ENCODE peak calls at places on chromosomes 6 and 20, in six cellular contexts. One of them, this sample, is unnamed.

GRCh38 chr6:108974201-108974600 is 120.4 kb downstream of the SESN1 start:
- DNase-seq in HCT116: no peak
- DNase-seq in HepG2: no peak
- DNase-seq in K562: no peak
- DNase-seq in H1: no peak
- DNase-seq in GM12878: no peak
- DNase-seq in this sample: no peak

GRCh38 chr6:162964703-162965140 is 236.9 kb downstream of the PACRG start:
- DNase-seq in GM12878: no peak
- DNase-seq in HCT116: peak
- DNase-seq in K562: no peak
- DNase-seq in HepG2: no peak
- DNase-seq in H1: no peak
- DNase-seq in this sample: no peak

GRCh38 chr6:106446983-106447382 is 86.5 kb downstream of the CRYBG1 start:
- DNase-seq in HepG2: no peak
- DNase-seq in GM12878: no peak
- DNase-seq in K562: no peak
- DNase-seq in H1: no peak
- DNase-seq in HCT116: no peak
- DNase-seq in this sample: no peak

GRCh38 chr6:146598785-146599405 is at the start of gene ADGB:
- DNase-seq in GM12878: no peak
- DNase-seq in H1: peak
- DNase-seq in K562: peak
- DNase-seq in HCT116: no peak
- DNase-seq in HepG2: peak
- DNase-seq in this sample: peak

GRCh38 chr20:24684954-24685691 is 215.7 kb downstream of the SYNDIG1 start:
- DNase-seq in HepG2: no peak
- DNase-seq in HCT116: no peak
- DNase-seq in GM12878: no peak
- DNase-seq in K562: no peak
- DNase-seq in H1: no peak
- DNase-seq in this sample: no peak

GRCh38 chr6:106084106-106084963 is 1.8 kb upstream of the PRDM1 start:
- DNase-seq in K562: peak
- DNase-seq in HepG2: peak
- DNase-seq in H1: peak
- DNase-seq in HCT116: peak
- DNase-seq in GM12878: peak
- DNase-seq in this sample: peak

GRCh38 chr20:57094171-57094891 is 172.1 kb downstream of the BMP7 start:
- DNase-seq in H1: no peak
- DNase-seq in K562: no peak
- DNase-seq in HepG2: no peak
- DNase-seq in HCT116: no peak
- DNase-seq in GM12878: no peak
- DNase-seq in this sample: no peak

GRCh38 chr6:52155791-52156576 is 30.2 kb upstream of the IL17A start:
- DNase-seq in HepG2: no peak
- DNase-seq in H1: peak
- DNase-seq in GM12878: peak
- DNase-seq in K562: no peak
- DNase-seq in HCT116: no peak
- DNase-seq in this sample: peak

GRCh38 chr6:28125396-28125795 is 987 bp downstream of the ZSCAN16 start:
- DNase-seq in HepG2: no peak
- DNase-seq in GM12878: no peak
- DNase-seq in K562: no peak
- DNase-seq in HCT116: no peak
- DNase-seq in H1: no peak
- DNase-seq in this sample: no peak
- H3K4me3 ChIP-seq in HepG2: peak
- H3K4me3 ChIP-seq in GM12878: peak
- H3K4me3 ChIP-seq in K562: no peak
- H3K4me3 ChIP-seq in HCT116: peak
- H3K4me3 ChIP-seq in H1: peak
- H3K4me3 ChIP-seq in this sample: no peak

GRCh38 chr6:112939543-112939942 is 592.4 kb downstream of the RFPL4B start:
- DNase-seq in HCT116: no peak
- DNase-seq in GM12878: no peak
- DNase-seq in H1: no peak
- DNase-seq in K562: no peak
- DNase-seq in HepG2: no peak
- DNase-seq in this sample: no peak
- TF ChIP-seq ZNF274 in HCT116: no peak
- TF ChIP-seq ZNF274 in GM12878: no peak
- TF ChIP-seq ZNF274 in H1: no peak
- TF ChIP-seq ZNF274 in K562: no peak
- TF ChIP-seq ZNF274 in HepG2: no peak
- TF ChIP-seq ZNF274 in this sample: no peak

GRCh38 chr6:135181333-135182119 is 418 bp downstream of the MYB start:
- DNase-seq in HepG2: no peak
- DNase-seq in H1: no peak
- DNase-seq in GM12878: no peak
- DNase-seq in K562: no peak
- DNase-seq in HCT116: no peak
- DNase-seq in this sample: no peak

GRCh38 chr6:135182993-135183531 is 2.0 kb downstream of the MYB start:
- DNase-seq in GM12878: no peak
- DNase-seq in H1: peak
- DNase-seq in HCT116: no peak
- DNase-seq in HepG2: no peak
- DNase-seq in K562: peak
- DNase-seq in this sample: no peak

GRCh38 chr6:135179920-135180457 is 1.1 kb upstream of the MYB start:
- DNase-seq in HepG2: no peak
- DNase-seq in H1: no peak
- DNase-seq in GM12878: no peak
- DNase-seq in HCT116: no peak
- DNase-seq in K562: no peak
- DNase-seq in this sample: no peak

GRCh38 chr6:135182120-135182992 is 1.2 kb downstream of the MYB start:
- DNase-seq in K562: peak
- DNase-seq in H1: peak
- DNase-seq in HepG2: no peak
- DNase-seq in GM12878: no peak
- DNase-seq in HCT116: no peak
- DNase-seq in this sample: no peak

DNA sequence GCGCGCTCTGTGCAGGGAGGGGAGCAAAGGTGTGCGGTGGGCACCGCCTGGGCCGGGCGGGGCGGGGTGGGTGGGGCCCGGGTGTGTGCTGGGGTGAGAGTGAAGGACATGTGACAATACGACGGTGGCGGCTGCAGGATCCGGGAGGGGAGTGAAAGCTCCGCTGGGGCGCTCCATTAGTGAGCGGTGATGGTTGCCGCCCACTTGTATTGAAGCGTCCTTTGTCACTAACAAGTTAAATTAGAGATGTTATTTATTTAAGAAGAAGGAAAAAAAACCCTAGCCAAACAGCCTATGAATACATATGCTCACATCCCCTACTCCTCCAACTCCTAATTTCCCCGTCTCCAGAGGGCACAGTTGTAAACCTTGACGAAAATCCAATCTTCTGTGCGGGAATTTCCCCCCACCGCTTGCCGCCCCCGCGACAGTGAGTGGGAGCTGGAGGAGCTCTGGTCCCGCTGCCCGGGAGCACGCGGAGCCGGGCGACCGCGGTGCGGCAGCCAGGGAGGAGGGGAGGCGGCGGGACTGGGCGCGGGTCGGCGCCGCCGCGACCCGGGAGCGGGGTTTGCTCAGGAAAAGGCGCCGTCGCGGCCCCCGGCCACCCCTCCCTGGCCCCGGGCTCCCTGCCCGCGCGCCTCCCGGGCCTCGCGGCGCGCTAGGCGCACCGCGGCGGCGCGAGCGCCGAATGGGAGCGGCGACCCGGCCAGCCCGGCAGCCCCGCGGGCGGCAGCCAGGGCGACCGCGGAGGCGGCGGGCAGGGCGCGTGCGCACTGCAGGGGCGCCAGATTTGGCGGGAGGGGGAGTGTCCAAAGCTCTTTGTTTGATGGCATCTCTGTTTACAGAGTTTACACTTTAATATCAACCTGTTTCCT is at the start of gene MYB:
- DNase-seq in K562: peak
- DNase-seq in GM12878: no peak
- DNase-seq in HepG2: no peak
- DNase-seq in H1: peak
- DNase-seq in HCT116: no peak
- DNase-seq in this sample: no peak
- H3K4me3 ChIP-seq in K562: peak
- H3K4me3 ChIP-seq in GM12878: peak
- H3K4me3 ChIP-seq in HepG2: peak
- H3K4me3 ChIP-seq in H1: peak
- H3K4me3 ChIP-seq in HCT116: peak
- H3K4me3 ChIP-seq in this sample: peak

GRCh38 chr6:157830354-157831017 is 7.4 kb downstream of the SNX9 start:
- DNase-seq in K562: no peak
- DNase-seq in HepG2: no peak
- DNase-seq in H1: no peak
- DNase-seq in HCT116: no peak
- DNase-seq in GM12878: peak
- DNase-seq in this sample: no peak
- TF ChIP-seq ZNF274 in K562: no peak
- TF ChIP-seq ZNF274 in HepG2: no peak
- TF ChIP-seq ZNF274 in H1: no peak
- TF ChIP-seq ZNF274 in HCT116: no peak
- TF ChIP-seq ZNF274 in GM12878: no peak
- TF ChIP-seq ZNF274 in this sample: no peak

GRCh38 chr20:41049451-41049850 is 20.8 kb downstream of the TOP1 start:
- DNase-seq in K562: no peak
- DNase-seq in HepG2: no peak
- DNase-seq in GM12878: no peak
- DNase-seq in HCT116: no peak
- DNase-seq in H1: no peak
- DNase-seq in this sample: no peak

GRCh38 chr20:41047279-41047974 is 18.8 kb downstream of the TOP1 start:
- DNase-seq in HCT116: no peak
- DNase-seq in K562: no peak
- DNase-seq in GM12878: no peak
- DNase-seq in H1: no peak
- DNase-seq in HepG2: no peak
- DNase-seq in this sample: no peak

GRCh38 chr20:41046716-41047115 is 18.1 kb downstream of the TOP1 start:
- DNase-seq in K562: no peak
- DNase-seq in HCT116: no peak
- DNase-seq in HepG2: no peak
- DNase-seq in GM12878: no peak
- DNase-seq in H1: no peak
- DNase-seq in this sample: no peak

GRCh38 chr20:41048475-41049242 is 20.0 kb downstream of the TOP1 start:
- DNase-seq in H1: no peak
- DNase-seq in K562: no peak
- DNase-seq in HepG2: no peak
- DNase-seq in GM12878: no peak
- DNase-seq in HCT116: no peak
- DNase-seq in this sample: peak

DNA sequence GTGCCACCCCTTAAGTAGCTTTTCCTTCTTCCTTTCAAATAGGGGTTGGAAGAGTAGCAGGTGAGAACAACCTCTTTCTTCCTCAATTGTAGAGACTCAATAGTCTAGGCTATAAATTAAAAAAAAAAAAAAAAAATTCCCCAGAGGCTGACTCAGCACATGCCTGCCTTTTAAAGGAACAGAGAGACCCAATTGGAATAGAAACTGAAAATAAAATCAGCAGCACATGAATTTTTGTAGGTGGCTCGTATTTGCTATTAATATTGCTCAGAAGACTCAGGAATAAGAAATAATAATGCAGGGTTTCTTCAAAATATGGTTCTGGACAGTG is 19.3 kb downstream of the TOP1 start:
- DNase-seq in GM12878: no peak
- DNase-seq in HCT116: no peak
- DNase-seq in H1: no peak
- DNase-seq in K562: no peak
- DNase-seq in HepG2: no peak
- DNase-seq in this sample: no peak
- H3K4me3 ChIP-seq in GM12878: peak
- H3K4me3 ChIP-seq in HCT116: no peak
- H3K4me3 ChIP-seq in H1: peak
- H3K4me3 ChIP-seq in K562: no peak
- H3K4me3 ChIP-seq in HepG2: no peak
- H3K4me3 ChIP-seq in this sample: no peak

GRCh38 chr6:27119329-27119728 is 128.2 kb upstream of the PRSS16 start:
- DNase-seq in GM12878: no peak
- DNase-seq in HCT116: no peak
- DNase-seq in H1: no peak
- DNase-seq in K562: no peak
- DNase-seq in HepG2: no peak
- DNase-seq in this sample: no peak
- TF ChIP-seq ZNF274 in GM12878: no peak
- TF ChIP-seq ZNF274 in HCT116: no peak
- TF ChIP-seq ZNF274 in H1: no peak
- TF ChIP-seq ZNF274 in K562: no peak
- TF ChIP-seq ZNF274 in HepG2: no peak
- TF ChIP-seq ZNF274 in this sample: no peak

GRCh38 chr6:39225543-39225942 is 3.7 kb downstream of the KCNK5 start:
- DNase-seq in H1: no peak
- DNase-seq in GM12878: no peak
- DNase-seq in HepG2: no peak
- DNase-seq in K562: peak
- DNase-seq in HCT116: no peak
- DNase-seq in this sample: no peak

GRCh38 chr6:39224058-39224457 is 5.2 kb downstream of the KCNK5 start:
- DNase-seq in K562: no peak
- DNase-seq in GM12878: no peak
- DNase-seq in HCT116: no peak
- DNase-seq in H1: no peak
- DNase-seq in HepG2: no peak
- DNase-seq in this sample: no peak

GRCh38 chr6:39225946-39226437 is 3.3 kb downstream of the KCNK5 start:
- DNase-seq in GM12878: peak
- DNase-seq in HCT116: no peak
- DNase-seq in K562: peak
- DNase-seq in H1: no peak
- DNase-seq in HepG2: no peak
- DNase-seq in this sample: no peak

GRCh38 chr6:39223535-39223934 is 5.7 kb downstream of the KCNK5 start:
- DNase-seq in GM12878: no peak
- DNase-seq in HCT116: no peak
- DNase-seq in HepG2: no peak
- DNase-seq in K562: no peak
- DNase-seq in H1: no peak
- DNase-seq in this sample: no peak

DNA sequence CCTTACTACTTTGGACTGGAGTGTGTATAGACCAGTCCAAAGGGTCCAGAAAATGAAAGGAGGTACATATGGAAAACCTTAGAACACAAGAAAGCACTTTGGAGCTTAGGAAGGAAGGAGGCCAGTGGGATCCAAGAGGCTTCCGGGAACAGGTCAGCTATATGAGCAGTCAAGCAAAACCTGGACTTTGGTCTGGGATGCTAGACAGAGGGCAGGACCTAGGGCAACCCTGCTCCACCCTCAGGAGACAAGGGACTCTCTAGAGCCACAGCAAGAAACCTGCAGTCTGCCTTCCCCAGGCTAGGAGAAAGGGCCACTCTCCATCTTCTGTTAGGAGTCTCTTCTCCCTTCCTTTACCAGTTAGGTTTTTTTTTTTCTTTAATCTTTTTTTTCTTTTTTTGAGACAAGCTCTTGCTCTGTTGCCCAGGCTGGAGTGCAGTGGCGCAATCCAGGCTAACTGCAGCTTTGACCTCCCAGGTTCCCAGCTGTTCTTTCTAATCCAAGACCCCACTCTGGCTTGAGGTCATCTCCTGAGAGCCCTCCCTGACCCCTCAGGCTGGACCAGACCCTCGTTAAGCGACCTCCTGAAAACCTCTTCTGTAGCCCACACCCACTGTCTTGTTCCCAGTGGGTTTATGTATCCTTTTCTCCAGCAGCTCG is 4.6 kb downstream of the KCNK5 start:
- DNase-seq in HCT116: no peak
- DNase-seq in H1: no peak
- DNase-seq in K562: no peak
- DNase-seq in GM12878: no peak
- DNase-seq in HepG2: no peak
- DNase-seq in this sample: no peak
- H3K4me3 ChIP-seq in HCT116: no peak
- H3K4me3 ChIP-seq in H1: no peak
- H3K4me3 ChIP-seq in K562: peak
- H3K4me3 ChIP-seq in GM12878: no peak
- H3K4me3 ChIP-seq in HepG2: no peak
- H3K4me3 ChIP-seq in this sample: no peak

This sample was measured in NT2/D1.